ENCODE peak calls at places on chromosome 16, in seven cellular contexts. V is T-cell, F is NCI-H1694 treated with DMSO at 0.1 percent for 48 hours, E is NCI-H460, H is iPS DF 6.9, A is fibroblast of the conjunctiva, K is RWPE1. Y is an unnamed sample.

GRCh38 chr16:3971706-3972105 is 91.2 kb upstream of the CREBBP start:
- DNase-seq in V (no peak), F (no peak), E (no peak), H (no peak), A (no peak), K (no peak), Y (no peak)

GRCh38 chr16:29912087-29912486 is 11.8 kb downstream of the ASPHD1 start:
- DNase-seq in V (no peak), F (no peak), E (no peak), H (no peak), A (no peak), K (no peak), Y (no peak)

GRCh38 chr16:15714393-15715172 is 64.5 kb downstream of the NDE1 start:
- DNase-seq in V (no peak), F (no peak), E (no peak), H (no peak), A (no peak), K (no peak), Y (no peak)

GRCh38 chr16:66510711-66511614 is 39.0 kb downstream of the TK2 start:
- DNase-seq in V (no peak), F (no peak), E (no peak), H (no peak), A (no peak), K (no peak), Y (no peak)

GRCh38 chr16:69108069-69108904 is 2.8 kb downstream of the HAS3 start:
- DNase-seq in V (no peak), F (no peak), E (no peak), H (no peak), A (no peak), K (no peak), Y (no peak)

GRCh38 chr16:29839822-29840221 is 19.6 kb downstream of the MVP start:
- DNase-seq in V (no peak), F (no peak), E (no peak), H (no peak), A (no peak), K (no peak), Y (no peak)

GRCh38 chr16:57527027-57527426 is 9.3 kb downstream of the CCDC102A start:
- DNase-seq in V (no peak), F (no peak), E (no peak), H (no peak), A (no peak), K (no peak), Y (no peak)

GRCh38 chr16:59212492-59213024 is 478.4 kb upstream of the GOT2 start:
- DNase-seq in V (no peak), F (no peak), E (no peak), H (no peak), A (no peak), K (no peak), Y (no peak)

GRCh38 chr16:4574919-4575705 is 19.0 kb downstream of the C16orf96 start:
- DNase-seq in V (no peak), F (no peak), E (no peak), H (no peak), A (no peak), K (no peak), Y (no peak)

GRCh38 chr16:9053006-9053601 is 38.3 kb upstream of the HAPSTR1 start:
- DNase-seq in V (no peak), F (no peak), E (peak), H (peak), A (peak), K (peak), Y (peak)

GRCh38 chr16:27242398-27242797 is 26.2 kb downstream of the NSMCE1 start:
- DNase-seq in V (no peak), F (no peak), E (no peak), H (no peak), A (no peak), K (no peak), Y (no peak)

GRCh38 chr16:81804134-81804610 is 25.1 kb downstream of the PLCG2 start:
- DNase-seq in V (no peak), F (no peak), E (no peak), H (no peak), A (no peak), K (no peak), Y (no peak)

GRCh38 chr16:2095918-2096582 is 39.6 kb downstream of the PKD1 start:
- DNase-seq in V (no peak), F (no peak), E (no peak), H (no peak), A (no peak), K (no peak), Y (no peak)

GRCh38 chr16:77844801-77845200 is 56.4 kb downstream of the VAT1L start:
- DNase-seq in V (no peak), F (no peak), E (no peak), H (no peak), A (no peak), K (no peak), Y (no peak)

GRCh38 chr16:12613131-12613991 is 190.3 kb downstream of the CPPED1 start:
- DNase-seq in V (no peak), F (no peak), E (no peak), H (peak), A (no peak), K (peak), Y (peak)

Y was measured in NT2/D1.